ENCODE peak calls at places on chromosomes 5 and 9, in ten cellular contexts. G is Right ventricle myocardium superior; O is adipocyte; T is OCI-M1; E is H54; B is stimulated activated CD4-positive, alpha-beta T cell treated with anti-CD3 and anti-CD28 coated beads, TNF-alpha, amount 100 ng/mL, for 4 hours; H is HT-29; A is NCI-H748 treated with DMSO at 0.1 percent for 48 hours; P is iPS-NIHi11; C is HEK293T. I is an unnamed sample.

GRCh38 chr5:169265888-169266287 is 35.1 kb downstream of the SLIT3 start:
- DNase-seq in G (no peak), O (no peak), T (no peak), E (peak; percentile 27), B (no peak), H (peak; percentile 39), A (no peak), P (peak; percentile 23), C (peak; percentile 29), I (no peak)

GRCh38 chr5:135729582-135729879 is 104.9 kb upstream of the SLC25A48 start:
- DNase-seq in G (no peak), O (no peak), T (peak; percentile 55), E (no peak), B (no peak), H (peak; percentile 66), A (no peak), P (no peak), C (no peak), I (no peak)

GRCh38 chr9:129458663-129459549 is 162.0 kb downstream of the C9orf50 start:
- DNase-seq in G (peak; percentile 75), O (peak; percentile 44), T (no peak), E (peak; percentile 44), B (no peak), H (no peak), A (no peak), P (no peak), C (no peak), I (peak; percentile 52)

GRCh38 chr9:128372188-128372641 is 1.0 kb downstream of the URM1 start:
- DNase-seq in G (no peak), O (peak; percentile 19), T (no peak), E (no peak), B (no peak), H (peak; percentile 21), A (no peak), P (no peak), C (no peak), I (no peak)

GRCh38 chr9:8349928-8350327 is 550.4 kb upstream of the DMAC1 start:
- DNase-seq in G (no peak), O (no peak), T (no peak), E (no peak), B (no peak), H (no peak), A (no peak), P (no peak), C (no peak), I (no peak)

GRCh38 chr5:107653685-107654084 is 17.1 kb downstream of the EFNA5 start:
- DNase-seq in G (no peak), O (no peak), T (no peak), E (no peak), B (no peak), H (no peak), A (no peak), P (no peak), C (no peak), I (no peak)

GRCh38 chr5:180790020-180790419 is 12.6 kb downstream of the MGAT1 start:
- DNase-seq in G (no peak), O (no peak), T (peak; percentile 11), E (no peak), B (no peak), H (peak; percentile 27), A (no peak), P (peak; percentile 50), C (no peak), I (no peak)

GRCh38 chr9:125296843-125297372 is 35.3 kb downstream of the GAPVD1 start:
- DNase-seq in G (no peak), O (no peak), T (no peak), E (no peak), B (no peak), H (peak; percentile 64), A (peak; percentile 98), P (no peak), C (no peak), I (no peak)

GRCh38 chr5:8458038-8458383 is 589.1 kb downstream of the MTRR start:
- DNase-seq in G (no peak), O (no peak), T (no peak), E (no peak), B (no peak), H (peak; percentile 57), A (peak; percentile 50), P (peak; percentile 26), C (peak; percentile 10), I (no peak)

GRCh38 chr5:113271015-113271414 is 163.8 kb downstream of the TSSK1B start:
- DNase-seq in G (no peak), O (peak; percentile 49), T (no peak), E (no peak), B (no peak), H (no peak), A (no peak), P (no peak), C (no peak), I (no peak)

GRCh38 chr9:4596165-4596922 is 65.8 kb upstream of the PLPP6 start:
- DNase-seq in G (no peak), O (no peak), T (no peak), E (no peak), B (peak; percentile 6), H (no peak), A (no peak), P (no peak), C (no peak), I (no peak)

GRCh38 chr9:131727795-131728545 is 11.9 kb downstream of the RAPGEF1 start:
- DNase-seq in G (no peak), O (no peak), T (no peak), E (no peak), B (no peak), H (no peak), A (no peak), P (no peak), C (no peak), I (no peak)

GRCh38 chr5:89698028-89698427 is 711.5 kb downstream of the CETN3 start:
- DNase-seq in G (no peak), O (no peak), T (no peak), E (no peak), B (no peak), H (no peak), A (no peak), P (no peak), C (no peak), I (no peak)

GRCh38 chr5:32794086-32794485 is 83.0 kb downstream of the NPR3 start:
- DNase-seq in G (no peak), O (no peak), T (no peak), E (no peak), B (no peak), H (peak; percentile 26), A (no peak), P (peak; percentile 44), C (no peak), I (no peak)

GRCh38 chr9:134593286-134593685 is 48.3 kb upstream of the COL5A1 start:
- DNase-seq in G (peak; percentile 36), O (no peak), T (no peak), E (no peak), B (no peak), H (no peak), A (no peak), P (no peak), C (no peak), I (no peak)

GRCh38 chr5:176743136-176743827 is 67.1 kb upstream of the UNC5A start:
- DNase-seq in G (no peak), O (peak; percentile 7), T (no peak), E (no peak), B (no peak), H (no peak), A (peak; percentile 53), P (peak; percentile 54), C (peak; percentile 5), I (peak; percentile 58)

GRCh38 chr9:69174645-69175487 is 789 bp downstream of the TJP2 start:
- DNase-seq in G (no peak), O (peak; percentile 94), T (peak; percentile 28), E (peak; percentile 88), B (no peak), H (no peak), A (no peak), P (peak; percentile 38), C (peak; percentile 41), I (peak; percentile 50)

GRCh38 chr5:14171621-14172020 is 28.5 kb downstream of the TRIO start:
- DNase-seq in G (no peak), O (peak; percentile 80), T (no peak), E (no peak), B (no peak), H (no peak), A (no peak), P (no peak), C (no peak), I (no peak)

GRCh38 chr9:77987104-77987656 is 44.4 kb downstream of the GNAQ start:
- DNase-seq in G (no peak), O (no peak), T (peak; percentile 95), E (no peak), B (no peak), H (no peak), A (no peak), P (no peak), C (no peak), I (no peak)

GRCh38 chr5:159732220-159732619 is 184.1 kb upstream of the ADRA1B start:
- DNase-seq in G (no peak), O (no peak), T (no peak), E (no peak), B (no peak), H (no peak), A (no peak), P (no peak), C (no peak), I (no peak)

GRCh38 chr5:159961761-159962160 is 45.5 kb downstream of the ADRA1B start:
- DNase-seq in G (no peak), O (no peak), T (no peak), E (no peak), B (no peak), H (no peak), A (no peak), P (no peak), C (no peak), I (no peak)

GRCh38 chr9:123387686-123388085 is 31.7 kb downstream of the CRB2 start:
- DNase-seq in G (no peak), O (no peak), T (no peak), E (no peak), B (no peak), H (no peak), A (no peak), P (no peak), C (no peak), I (no peak)

GRCh38 chr9:110116543-110116885 is 91.4 kb downstream of the C9orf152 start:
- DNase-seq in G (no peak), O (peak; percentile 87), T (peak; percentile 38), E (no peak), B (no peak), H (no peak), A (no peak), P (no peak), C (no peak), I (no peak)

GRCh38 chr9:108439967-108440366 is 415.8 kb downstream of the ACTL7B start:
- DNase-seq in G (no peak), O (peak; percentile 78), T (no peak), E (peak; percentile 40), B (no peak), H (no peak), A (no peak), P (no peak), C (no peak), I (no peak)

GRCh38 chr5:173615884-173616576 is 420 bp downstream of the BOD1 start:
- DNase-seq in G (peak; percentile 64), O (peak; percentile 92), T (peak; percentile 87), E (peak; percentile 47), B (peak; percentile 48), H (peak; percentile 83), A (peak; percentile 61), P (peak; percentile 71), C (peak; percentile 78), I (peak; percentile 72)

GRCh38 chr5:57696906-57697590 is 214.4 kb upstream of the ACTBL2 start:
- DNase-seq in G (no peak), O (no peak), T (peak; percentile 86), E (no peak), B (no peak), H (no peak), A (no peak), P (no peak), C (no peak), I (no peak)